ENCODE peak calls at places on chromosomes 7 and 10, in six cellular contexts. V, A, M, K, T and D are unnamed samples.

GRCh38 chr10:93384006-93384405 is 98.1 kb downstream of the MYOF start:
- DNase-seq in V (no peak), A (no peak), M (peak), K (no peak), T (no peak), D (no peak)

GRCh38 chr10:49534670-49535381 is 4.1 kb downstream of the ERCC6 start:
- DNase-seq in V (no peak), A (peak), M (no peak), K (no peak), T (no peak), D (peak)

GRCh38 chr10:92972066-92972870 is 88.3 kb upstream of the CYP26C1 start:
- DNase-seq in V (no peak), A (peak), M (peak), K (no peak), T (peak), D (peak)

GRCh38 chr7:127993317-127993716 is 37.9 kb downstream of the LRRC4 start:
- DNase-seq in V (no peak), A (no peak), M (no peak), K (no peak), T (no peak), D (no peak)

GRCh38 chr10:18456984-18457383 is 194.4 kb downstream of the NSUN6 start:
- DNase-seq in V (no peak), A (no peak), M (no peak), K (no peak), T (no peak), D (no peak)

GRCh38 chr7:22607180-22607579 is 107.2 kb upstream of the STEAP1B start:
- DNase-seq in V (no peak), A (no peak), M (no peak), K (no peak), T (no peak), D (no peak)

GRCh38 chr10:28730031-28730778 is 52.9 kb downstream of the BAMBI start:
- DNase-seq in V (no peak), A (no peak), M (no peak), K (no peak), T (no peak), D (no peak)

GRCh38 chr10:123145542-123146012 is 2.4 kb upstream of the HMX2 start:
- DNase-seq in V (no peak), A (no peak), M (no peak), K (no peak), T (no peak), D (no peak)

GRCh38 chr10:57707300-57707658 is 560.4 kb downstream of the IPMK start:
- DNase-seq in V (no peak), A (no peak), M (no peak), K (no peak), T (no peak), D (no peak)

GRCh38 chr10:56920586-56921250 is 559.7 kb upstream of the ZWINT start:
- DNase-seq in V (no peak), A (no peak), M (no peak), K (no peak), T (no peak), D (no peak)

GRCh38 chr10:105963450-105963849 is 1201.1 kb downstream of the SORCS1 start:
- DNase-seq in V (no peak), A (no peak), M (no peak), K (no peak), T (no peak), D (no peak)

GRCh38 chr10:85791846-85792532 is 574.6 kb downstream of the GRID1 start:
- DNase-seq in V (no peak), A (no peak), M (no peak), K (no peak), T (no peak), D (no peak)

GRCh38 chr7:11450246-11450645 is 381.8 kb downstream of the THSD7A start:
- DNase-seq in V (no peak), A (peak), M (no peak), K (no peak), T (no peak), D (no peak)

GRCh38 chr10:124680675-124681074 is 63.5 kb downstream of the FAM53B start:
- DNase-seq in V (no peak), A (no peak), M (no peak), K (no peak), T (peak), D (no peak)

GRCh38 chr7:18345641-18346234 is 149.8 kb upstream of the HDAC9 start:
- DNase-seq in V (no peak), A (peak), M (no peak), K (no peak), T (no peak), D (peak)

GRCh38 chr10:112950714-112951348 is 784 bp downstream of the TCF7L2 start:
- DNase-seq in V (no peak), A (peak), M (no peak), K (peak), T (peak), D (peak)

GRCh38 chr7:22447759-22448158 is 52.2 kb downstream of the STEAP1B start:
- DNase-seq in V (no peak), A (no peak), M (no peak), K (no peak), T (no peak), D (no peak)

GRCh38 chr7:2792856-2793487 is 51.1 kb downstream of the GNA12 start:
- DNase-seq in V (no peak), A (no peak), M (no peak), K (no peak), T (no peak), D (no peak)

GRCh38 chr10:95758351-95759025 is 2.5 kb downstream of the ENTPD1 start:
- DNase-seq in V (no peak), A (no peak), M (no peak), K (no peak), T (no peak), D (no peak)

GRCh38 chr10:126012485-126012884 is 116.1 kb downstream of the FANK1 start:
- DNase-seq in V (no peak), A (peak), M (no peak), K (no peak), T (no peak), D (peak)

GRCh38 chr7:133511708-133512107 is 258.8 kb downstream of the EXOC4 start:
- DNase-seq in V (no peak), A (no peak), M (no peak), K (no peak), T (no peak), D (no peak)

GRCh38 chr10:58807631-58808024 is 295.0 kb downstream of the BICC1 start:
- DNase-seq in V (no peak), A (peak), M (peak), K (no peak), T (no peak), D (peak)